ENCODE peak calls at places on chromosomes 11 and 22, in eight cellular contexts. K is cardiac fibroblast, S is stomach, G is tibial artery, M is A549, E is right lobe of liver, V is brain microvascular endothelial cell, I is SK-N-SH. R is an unnamed sample.

GRCh38 chr11:73566422-73566821 is 31.5 kb downstream of the FAM168A start:
- DNase-seq in K (no peak), S (no peak), G (no peak), M (no peak), E (no peak), V (peak), I (no peak), R (no peak)

GRCh38 chr11:95337175-95337957 is 106.4 kb upstream of the SESN3 start:
- DNase-seq in K (peak), S (peak), G (peak), M (no peak), E (peak), V (peak), I (no peak), R (no peak)

GRCh38 chr11:119470316-119471266 is 47.6 kb upstream of the THY1 start:
- DNase-seq in K (peak), S (no peak), G (peak), M (no peak), E (no peak), V (peak), I (no peak), R (no peak)

GRCh38 chr11:73439002-73439843 is 63.0 kb downstream of the RELT start:
- DNase-seq in K (peak), S (no peak), G (no peak), M (no peak), E (peak), V (no peak), I (peak), R (no peak)

GRCh38 chr11:16778876-16779275 is 40.4 kb downstream of the C11orf58 start:
- DNase-seq in K (no peak), S (peak), G (no peak), M (no peak), E (no peak), V (no peak), I (peak), R (no peak)

GRCh38 chr11:66178871-66179270 is 89.6 kb upstream of the RAB1B start:
- DNase-seq in K (no peak), S (no peak), G (no peak), M (no peak), E (no peak), V (no peak), I (no peak), R (no peak)

GRCh38 chr11:75851203-75851602 is 36.2 kb downstream of the UVRAG start:
- DNase-seq in K (peak), S (no peak), G (no peak), M (no peak), E (no peak), V (peak), I (no peak), R (no peak)

GRCh38 chr22:30328466-30329049 is 1.8 kb upstream of the TBC1D10A start:
- DNase-seq in K (no peak), S (no peak), G (no peak), M (no peak), E (no peak), V (no peak), I (no peak), R (no peak)

GRCh38 chr11:68610452-68611116 is 73.8 kb upstream of the GAL start:
- DNase-seq in K (peak), S (no peak), G (no peak), M (peak), E (no peak), V (no peak), I (peak), R (no peak)

GRCh38 chr22:47558828-47559700 is 796.6 kb downstream of the TBC1D22A start:
- DNase-seq in K (no peak), S (no peak), G (no peak), M (no peak), E (no peak), V (no peak), I (no peak), R (no peak)

GRCh38 chr22:32809786-32810185 is 8.3 kb downstream of the TIMP3 start:
- DNase-seq in K (no peak), S (no peak), G (no peak), M (no peak), E (no peak), V (no peak), I (no peak), R (no peak)

GRCh38 chr11:10862446-10862845 is 4.6 kb upstream of the ZBED5 start:
- DNase-seq in K (no peak), S (no peak), G (no peak), M (no peak), E (no peak), V (no peak), I (no peak), R (no peak)

GRCh38 chr22:25898707-25899365 is 156.8 kb downstream of the MYO18B start:
- DNase-seq in K (no peak), S (no peak), G (no peak), M (peak), E (no peak), V (no peak), I (no peak), R (no peak)

GRCh38 chr11:67504950-67505561 is at the start of gene PITPNM1:
- DNase-seq in K (peak), S (peak), G (peak), M (peak), E (peak), V (no peak), I (peak), R (no peak)

GRCh38 chr22:30277547-30278344 is 11.1 kb upstream of the OSM start:
- DNase-seq in K (peak), S (no peak), G (peak), M (no peak), E (no peak), V (peak), I (no peak), R (no peak)

GRCh38 chr11:118434123-118434552 is 2.2 kb upstream of the KMT2A start:
- DNase-seq in K (peak), S (no peak), G (no peak), M (no peak), E (no peak), V (no peak), I (peak), R (no peak)

GRCh38 chr11:18692941-18693760 is 5.4 kb upstream of the TMEM86A start:
- DNase-seq in K (no peak), S (no peak), G (no peak), M (no peak), E (peak), V (no peak), I (no peak), R (peak)
- TF ChIP-seq CTCF in K (no peak), S (no peak), G (no peak), M (no peak), E (no peak), V (no peak), I (no peak), R (no peak)

GRCh38 chr11:12410006-12410728 is 32.8 kb downstream of the PARVA start:
- DNase-seq in K (peak), S (no peak), G (no peak), M (peak), E (no peak), V (no peak), I (peak), R (no peak)
- H3K4me3 ChIP-seq in K (no peak), S (no peak), G (peak), M (no peak), E (no peak), V (no peak), I (no peak), R (no peak)

GRCh38 chr22:19086417-19086816 is 35.8 kb downstream of the DGCR2 start:
- DNase-seq in K (no peak), S (no peak), G (no peak), M (no peak), E (no peak), V (no peak), I (no peak), R (no peak)

GRCh38 chr22:19082793-19083192 is 39.4 kb downstream of the DGCR2 start:
- DNase-seq in K (no peak), S (no peak), G (no peak), M (no peak), E (no peak), V (no peak), I (no peak), R (no peak)

GRCh38 chr22:19086944-19087343 is 35.3 kb downstream of the DGCR2 start:
- DNase-seq in K (peak), S (no peak), G (no peak), M (no peak), E (no peak), V (peak), I (no peak), R (no peak)

GRCh38 chr22:19082101-19082500 is 40.1 kb downstream of the DGCR2 start:
- DNase-seq in K (no peak), S (no peak), G (no peak), M (no peak), E (peak), V (no peak), I (no peak), R (no peak)

DNA sequence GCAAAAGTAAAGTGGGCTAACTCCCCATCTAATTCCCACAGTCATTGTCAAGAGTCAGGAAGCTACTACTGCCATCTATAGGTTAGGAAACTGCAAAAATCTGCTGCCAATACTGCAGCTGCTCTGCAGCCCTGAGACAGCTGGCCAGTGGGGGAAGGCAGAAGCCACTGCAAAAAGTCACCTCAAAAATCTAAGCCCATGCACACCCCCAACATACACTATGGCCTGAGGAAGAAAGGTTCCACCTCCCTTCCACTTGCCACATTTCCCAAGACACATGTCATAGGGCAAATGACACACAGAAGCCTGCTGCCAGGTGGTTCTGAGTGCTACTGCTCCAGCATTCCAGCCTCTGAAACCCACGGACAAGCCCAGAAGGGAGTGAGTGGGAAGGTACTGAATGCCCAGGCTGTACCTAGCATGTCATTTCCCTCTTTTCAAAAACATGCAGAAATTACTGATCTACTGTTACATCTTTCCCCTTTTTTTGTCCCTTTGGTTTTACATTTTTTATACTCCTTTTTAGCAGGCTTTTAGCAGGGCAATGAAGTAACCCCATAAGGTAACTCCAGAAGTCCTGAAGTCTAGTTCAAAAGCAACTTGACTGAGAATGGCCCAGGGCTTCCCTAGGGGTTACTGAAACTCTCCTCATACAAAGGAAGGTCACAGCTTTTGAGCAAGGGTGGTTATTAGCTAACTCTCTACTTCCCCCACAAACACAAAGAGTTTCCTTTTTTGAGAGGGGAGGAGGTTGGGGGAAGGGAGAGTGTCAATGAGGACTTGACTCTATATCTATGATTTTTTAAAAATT is 36.8 kb downstream of the DGCR2 start:
- DNase-seq in K (peak), S (no peak), G (no peak), M (peak), E (no peak), V (peak), I (peak), R (no peak)
- TF ChIP-seq CTCF in K (peak), S (no peak), G (no peak), M (peak), E (peak), V (peak), I (peak), R (peak)

GRCh38 chr22:19731361-19731725 is 8.0 kb downstream of the GP1BB start:
- DNase-seq in K (no peak), S (no peak), G (no peak), M (no peak), E (no peak), V (no peak), I (no peak), R (no peak)
- H3K4me3 ChIP-seq in K (no peak), S (peak), G (no peak), M (peak), E (no peak), V (no peak), I (no peak), R (no peak)

GRCh38 chr22:17366830-17367229 is 2.4 kb upstream of the CECR2 start:
- DNase-seq in K (peak), S (no peak), G (no peak), M (peak), E (no peak), V (no peak), I (peak), R (no peak)
- TF ChIP-seq CTCF in K (peak), S (no peak), G (no peak), M (no peak), E (peak), V (peak), I (no peak), R (no peak)

GRCh38 chr22:44822479-44822878 is 70.1 kb downstream of the ARHGAP8 start:
- DNase-seq in K (no peak), S (no peak), G (no peak), M (no peak), E (no peak), V (no peak), I (no peak), R (no peak)

GRCh38 chr22:44824271-44824670 is 71.9 kb downstream of the ARHGAP8 start:
- DNase-seq in K (no peak), S (no peak), G (no peak), M (no peak), E (no peak), V (no peak), I (no peak), R (no peak)

GRCh38 chr22:44823396-44823795 is 71.0 kb downstream of the ARHGAP8 start:
- DNase-seq in K (no peak), S (no peak), G (no peak), M (no peak), E (no peak), V (no peak), I (no peak), R (no peak)

GRCh38 chr22:44825310-44826150 is 73.2 kb downstream of the ARHGAP8 start:
- DNase-seq in K (no peak), S (no peak), G (no peak), M (no peak), E (no peak), V (no peak), I (peak), R (no peak)

DNA sequence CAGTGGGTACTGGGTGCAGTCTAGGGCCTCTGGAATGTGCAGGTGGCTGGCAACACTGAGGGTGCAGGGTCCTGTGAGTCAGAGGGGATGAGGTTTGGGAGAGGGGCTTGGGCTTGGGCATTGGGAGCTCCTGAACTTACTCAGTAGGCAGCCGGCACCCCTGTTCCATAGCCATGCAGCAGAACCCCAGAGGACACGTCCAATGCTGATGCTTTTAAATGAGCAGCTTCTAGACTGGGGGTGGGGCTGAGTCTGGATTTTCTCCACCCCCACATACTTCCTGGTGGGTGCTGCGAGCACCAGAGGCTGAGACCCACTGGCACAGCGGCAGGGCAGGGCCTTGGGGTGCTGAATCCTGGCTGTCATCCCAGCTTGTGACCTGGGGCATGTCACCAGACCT is 71.4 kb downstream of the ARHGAP8 start:
- DNase-seq in K (no peak), S (no peak), G (no peak), M (no peak), E (no peak), V (no peak), I (no peak), R (no peak)
- H3K4me3 ChIP-seq in K (no peak), S (no peak), G (no peak), M (no peak), E (no peak), V (no peak), I (no peak), R (no peak)

GRCh38 chr11:36054628-36055027 is 110.8 kb downstream of the LDLRAD3 start:
- DNase-seq in K (no peak), S (no peak), G (no peak), M (no peak), E (no peak), V (no peak), I (no peak), R (no peak)

GRCh38 chr11:36057372-36058045 is 113.6 kb downstream of the LDLRAD3 start:
- DNase-seq in K (peak), S (no peak), G (peak), M (no peak), E (no peak), V (peak), I (no peak), R (no peak)

GRCh38 chr11:36055356-36055755 is 111.5 kb downstream of the LDLRAD3 start:
- DNase-seq in K (no peak), S (no peak), G (no peak), M (no peak), E (no peak), V (no peak), I (no peak), R (no peak)

GRCh38 chr11:36053901-36054300 is 110.0 kb downstream of the LDLRAD3 start:
- DNase-seq in K (peak), S (no peak), G (no peak), M (no peak), E (no peak), V (no peak), I (no peak), R (no peak)

DNA sequence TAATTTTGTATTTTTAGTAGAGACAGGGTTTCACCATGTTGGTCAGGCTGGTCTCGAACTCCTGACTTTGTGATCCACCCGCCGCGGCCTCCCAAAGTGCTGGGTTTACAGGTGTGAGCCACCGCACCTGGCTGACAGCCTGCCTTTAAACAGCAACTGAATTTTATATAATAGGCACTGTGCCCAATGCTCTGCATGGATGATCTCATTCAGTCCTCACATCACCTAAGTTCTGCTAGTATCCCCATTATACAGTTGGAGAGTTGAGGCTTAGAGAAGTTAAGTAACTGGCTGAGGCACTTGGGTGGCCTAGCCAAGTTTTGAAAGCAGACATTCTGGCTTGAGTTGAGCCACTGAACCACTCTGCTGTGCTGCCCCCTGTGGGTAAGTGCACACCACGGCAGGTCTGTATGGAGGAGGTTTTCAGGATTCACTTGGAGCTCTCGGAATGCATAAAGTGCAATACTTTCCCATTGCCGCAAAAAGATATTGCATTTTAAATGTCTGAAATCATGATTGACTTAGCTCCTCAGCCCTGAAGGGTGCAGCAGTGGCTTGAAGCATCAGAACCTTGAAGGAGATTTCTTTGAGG is 112.4 kb downstream of the LDLRAD3 start:
- DNase-seq in K (peak), S (no peak), G (no peak), M (peak), E (no peak), V (peak), I (peak), R (peak)
- TF ChIP-seq CTCF in K (peak), S (no peak), G (no peak), M (peak), E (peak), V (peak), I (peak), R (peak)

GRCh38 chr11:71078482-71078881 is 173.9 kb downstream of the SHANK2 start:
- DNase-seq in K (peak), S (no peak), G (no peak), M (peak), E (no peak), V (no peak), I (no peak), R (peak)
- H3K4me3 ChIP-seq in K (no peak), S (no peak), G (no peak), M (no peak), E (no peak), V (no peak), I (no peak), R (no peak)

DNA sequence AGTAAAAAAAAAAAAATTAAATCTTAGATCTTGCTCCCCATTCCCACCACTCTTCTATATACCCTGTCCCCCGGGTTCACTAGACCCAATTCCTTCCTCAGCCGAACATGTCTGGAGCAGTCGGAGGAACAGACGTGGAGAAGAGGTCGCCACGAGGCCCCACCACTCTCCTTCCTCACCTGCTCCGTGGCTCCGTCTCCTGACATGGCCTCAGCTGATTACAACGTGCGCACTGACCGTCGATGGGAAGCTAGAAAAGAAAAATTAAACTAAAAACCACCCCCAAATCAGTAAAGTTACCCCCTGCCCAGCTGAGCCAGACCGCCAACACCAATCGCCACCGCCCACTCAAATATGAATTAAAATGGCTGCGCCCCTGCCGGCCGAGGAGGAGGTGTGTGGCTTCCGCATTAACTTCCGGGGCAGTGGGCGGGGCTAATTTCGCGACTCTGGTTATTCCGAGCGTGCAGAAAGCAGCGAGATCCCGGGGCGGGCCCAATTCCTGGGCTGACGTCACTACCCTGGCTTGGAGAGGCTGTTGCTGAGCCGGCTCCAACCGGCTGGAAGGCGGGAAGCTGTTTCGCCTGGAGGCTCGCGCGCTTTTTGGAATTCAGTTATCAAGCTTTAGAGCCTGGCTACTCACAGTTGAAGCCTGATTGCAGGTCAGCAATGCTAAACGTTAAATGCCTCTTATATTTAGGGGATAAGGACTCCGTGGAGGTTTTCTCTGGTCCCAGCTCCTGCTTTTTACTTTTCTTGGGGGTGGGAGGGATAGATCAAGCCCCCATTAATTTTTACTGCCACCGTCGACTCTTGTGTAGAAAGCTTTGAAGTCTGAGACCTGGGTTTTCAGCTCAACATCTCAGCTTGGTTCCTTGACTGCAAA is at the start of gene CSTF3:
- DNase-seq in K (peak), S (peak), G (peak), M (peak), E (peak), V (peak), I (peak), R (peak)
- TF ChIP-seq CTCF in K (peak), S (no peak), G (peak), M (no peak), E (peak), V (peak), I (no peak), R (no peak)

R was measured in LNCaP clone FGC.